ENCODE peak calls at places on chromosomes 3 and 15, in eight cellular contexts. A is adrenal gland, I is prostate gland, B is A549, L is breast epithelium, G is sigmoid colon, R is uterus, X is gastrocnemius medialis. M is an unnamed sample.

GRCh38 chr3:56916697-56917336 is 115.1 kb upstream of the ARHGEF3 start:
- DNase-seq in A (no peak), I (no peak), B (no peak), L (no peak), G (no peak), R (no peak), X (no peak), M (no peak)

GRCh38 chr15:40061212-40061901 is 22.4 kb upstream of the SRP14 start:
- DNase-seq in A (no peak), I (no peak), B (no peak), L (no peak), G (peak; percentile 29), R (no peak), X (no peak), M (peak; percentile 50)

GRCh38 chr3:58946875-58947274 is 103.0 kb downstream of the CFAP20DC start:
- DNase-seq in A (no peak), I (no peak), B (no peak), L (no peak), G (no peak), R (no peak), X (no peak), M (no peak)

GRCh38 chr15:22952826-22953579 is 27.2 kb downstream of the CYFIP1 start:
- DNase-seq in A (no peak), I (no peak), B (no peak), L (no peak), G (peak; percentile 63), R (no peak), X (no peak), M (no peak)

GRCh38 chr15:39508536-39508935 is 72.3 kb upstream of the THBS1 start:
- DNase-seq in A (no peak), I (no peak), B (no peak), L (no peak), G (no peak), R (no peak), X (no peak), M (no peak)

GRCh38 chr3:161316006-161316689 is 55.2 kb downstream of the SPTSSB start:
- DNase-seq in A (no peak), I (peak; percentile 52), B (no peak), L (no peak), G (no peak), R (no peak), X (no peak), M (no peak)

GRCh38 chr15:55942332-55942731 is 51.1 kb downstream of the NEDD4 start:
- DNase-seq in A (no peak), I (no peak), B (no peak), L (no peak), G (no peak), R (no peak), X (no peak), M (no peak)

GRCh38 chr15:64702816-64703631 is 72.4 kb downstream of the RBPMS2 start:
- DNase-seq in A (peak; percentile 98), I (peak; percentile 96), B (peak; percentile 98), L (peak; percentile 97), G (peak; percentile 98), R (peak; percentile 96), X (peak; percentile 96), M (peak; percentile 98)

GRCh38 chr3:54853573-54854404 is 74.1 kb downstream of the LRTM1 start:
- DNase-seq in A (peak; percentile 81), I (peak; percentile 64), B (peak; percentile 70), L (peak; percentile 79), G (peak; percentile 86), R (peak; percentile 67), X (peak; percentile 55), M (peak; percentile 77)

GRCh38 chr3:132001036-132001435 is 33.8 kb downstream of the CPNE4 start:
- DNase-seq in A (no peak), I (no peak), B (no peak), L (no peak), G (no peak), R (no peak), X (no peak), M (no peak)

GRCh38 chr15:62532367-62532766 is 367.3 kb upstream of the C2CD4B start:
- DNase-seq in A (no peak), I (no peak), B (no peak), L (no peak), G (no peak), R (no peak), X (no peak), M (no peak)

GRCh38 chr3:17292556-17292955 is 407.8 kb downstream of the PLCL2 start:
- DNase-seq in A (no peak), I (no peak), B (no peak), L (no peak), G (no peak), R (no peak), X (no peak), M (no peak)

GRCh38 chr15:50135123-50135541 is 16.1 kb upstream of the ATP8B4 start:
- DNase-seq in A (no peak), I (no peak), B (peak; percentile 51), L (no peak), G (no peak), R (no peak), X (no peak), M (no peak)

GRCh38 chr3:29283297-29283681 is 2.4 kb downstream of the RBMS3 start:
- DNase-seq in A (no peak), I (no peak), B (no peak), L (no peak), G (no peak), R (no peak), X (no peak), M (no peak)

GRCh38 chr15:98727115-98728040 is 79.0 kb downstream of the IGF1R start:
- DNase-seq in A (peak; percentile 86), I (peak; percentile 87), B (peak; percentile 98), L (peak; percentile 93), G (peak; percentile 97), R (peak; percentile 87), X (peak; percentile 84), M (peak; percentile 91)

GRCh38 chr3:120364821-120365220 is 15.7 kb upstream of the LRRC58 start:
- DNase-seq in A (no peak), I (no peak), B (no peak), L (no peak), G (no peak), R (no peak), X (no peak), M (no peak)

GRCh38 chr15:77634266-77634962 is 1.7 kb upstream of the LINGO1 start:
- DNase-seq in A (peak; percentile 53), I (peak; percentile 48), B (peak; percentile 71), L (no peak), G (peak; percentile 75), R (peak; percentile 35), X (no peak), M (peak; percentile 86)

GRCh38 chr15:73697033-73697467 is 12.9 kb downstream of the CD276 start:
- DNase-seq in A (peak; percentile 80), I (peak; percentile 75), B (no peak), L (no peak), G (peak; percentile 93), R (peak; percentile 84), X (peak; percentile 77), M (peak; percentile 69)

GRCh38 chr3:36924748-36925521 is 19.9 kb downstream of the TRANK1 start:
- DNase-seq in A (no peak), I (no peak), B (no peak), L (no peak), G (no peak), R (no peak), X (no peak), M (no peak)
- TF ChIP-seq POLR2A in A (no peak), I (no peak), B (no peak), L (no peak), G (no peak), R (no peak), X (no peak), M (no peak)

DNA sequence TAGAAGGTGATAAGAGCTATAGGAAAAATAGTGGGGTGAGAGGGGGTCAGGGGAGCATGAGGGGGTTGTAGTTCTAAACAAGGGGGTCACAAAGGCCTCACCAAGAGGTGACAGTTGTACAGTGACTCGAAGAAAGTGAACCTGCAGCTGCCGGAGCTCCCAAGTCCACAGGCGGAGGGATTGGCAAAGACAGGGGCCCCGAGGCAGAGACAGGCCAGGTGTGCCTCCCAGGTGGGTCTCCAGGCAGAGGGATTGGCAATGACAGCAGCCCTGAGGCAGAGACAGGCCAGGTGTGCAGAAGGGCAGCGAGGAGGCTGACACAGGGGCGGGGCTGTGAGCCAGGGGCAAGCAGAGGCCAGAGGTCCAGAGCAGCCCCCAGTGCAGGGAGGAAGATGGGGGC is 63.7 kb downstream of the DNAJB8 start:
- DNase-seq in A (no peak), I (no peak), B (no peak), L (no peak), G (no peak), R (no peak), X (no peak), M (no peak)
- TF ChIP-seq POLR2A in A (no peak), I (no peak), B (no peak), L (no peak), G (no peak), R (no peak), X (no peak), M (no peak)

DNA sequence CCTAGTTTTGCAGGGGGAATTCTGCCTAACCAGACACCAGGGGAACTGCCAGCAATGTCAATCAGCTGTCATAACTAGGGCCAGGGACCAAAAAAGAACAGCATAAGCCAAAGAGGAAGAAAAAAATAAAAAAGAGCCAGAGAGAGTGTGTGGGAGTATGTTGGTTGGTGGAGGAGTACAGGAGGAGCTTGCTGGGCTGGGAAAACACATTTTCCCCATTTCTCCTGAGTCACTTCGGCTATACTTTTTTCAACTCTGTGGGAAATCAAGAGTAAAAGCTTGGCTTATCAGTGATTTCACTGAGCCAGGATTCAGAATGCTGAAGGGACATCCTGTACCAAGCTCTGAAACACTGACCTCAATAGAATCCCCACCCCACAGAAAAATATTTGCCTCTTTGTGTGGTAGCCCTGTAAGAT is 144.7 kb upstream of the DPH6 start:
- DNase-seq in A (no peak), I (no peak), B (no peak), L (no peak), G (no peak), R (peak; percentile 71), X (peak; percentile 25), M (no peak)
- TF ChIP-seq POLR2A in A (no peak), I (no peak), B (no peak), L (no peak), G (no peak), R (no peak), X (no peak), M (no peak)

DNA sequence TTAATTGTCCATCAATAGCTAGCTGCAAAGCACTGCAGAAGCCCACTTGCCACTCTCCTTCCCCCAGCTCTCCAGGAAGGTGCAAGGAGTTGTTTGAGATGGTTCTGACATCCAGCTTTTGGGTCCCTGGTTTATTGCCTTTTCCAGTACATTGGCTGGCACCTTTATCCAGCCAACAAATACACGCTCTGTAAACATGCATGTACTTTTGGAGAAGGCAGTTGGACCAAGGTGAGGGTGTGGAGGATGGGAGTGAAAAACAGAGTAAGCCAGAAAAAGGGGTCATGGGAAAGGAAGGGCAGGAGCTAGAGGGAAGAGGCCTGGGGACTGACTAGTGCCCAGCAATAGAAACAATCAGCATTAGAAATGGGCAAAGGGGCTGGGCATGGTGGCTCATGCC is 102.7 kb downstream of the CGNL1 start:
- DNase-seq in A (no peak), I (peak; percentile 77), B (no peak), L (no peak), G (no peak), R (no peak), X (no peak), M (no peak)
- TF ChIP-seq POLR2A in A (no peak), I (no peak), B (no peak), L (no peak), G (no peak), R (no peak), X (no peak), M (no peak)